ENCODE peak calls at places on chromosomes 5 and 9, in nine cellular contexts. K is HepG2, X is A549, C is ovary, H is sigmoid colon, T is transverse colon, Z is stomach, W is SK-N-SH, D is GM12878. R is an unnamed sample.
A peak's percentile ranks its signal among the peaks of the same experiment; 100 is the strongest.

GRCh38 chr5:96096724-96097123 is 135.1 kb upstream of the ELL2 start:
- DNase-seq in D (no peak), H (no peak), K (no peak), X (no peak), C (no peak), T (no peak), Z (no peak), W (no peak), R (no peak)

GRCh38 chr9:79287152-79287766 is 284.5 kb upstream of the TLE4 start:
- DNase-seq in W (no peak), T (no peak), D (no peak), K (no peak), X (no peak), C (no peak), H (no peak), Z (no peak), R (no peak)

GRCh38 chr9:71250626-71251025 is 129.2 kb upstream of the TRPM3 start:
- DNase-seq in T (no peak), Z (no peak), C (no peak), X (no peak), D (no peak), K (no peak), W (no peak), H (no peak), R (no peak)

GRCh38 chr5:120457839-120458507 is 6.1 kb upstream of the PRR16 start:
- DNase-seq in X (no peak), C (peak; percentile 60), W (no peak), T (peak; percentile 81), K (peak; percentile 46), D (peak; percentile 85), Z (peak; percentile 82), H (peak; percentile 86), R (no peak)

GRCh38 chr9:96441798-96442445 is 8.0 kb upstream of the HABP4 start:
- DNase-seq in C (no peak), H (no peak), K (peak; percentile 68), Z (no peak), X (no peak), W (no peak), D (no peak), T (no peak), R (no peak)

GRCh38 chr5:178675922-178676321 is 49.1 kb upstream of the CLK4 start:
- DNase-seq in Z (no peak), D (no peak), W (no peak), K (no peak), H (no peak), X (no peak), T (no peak), C (no peak), R (no peak)

GRCh38 chr9:133715866-133716563 is 22.1 kb downstream of the SARDH start:
- DNase-seq in C (no peak), W (peak; percentile 85), K (peak; percentile 60), H (peak; percentile 61), Z (no peak), X (no peak), D (no peak), T (no peak), R (no peak)

GRCh38 chr5:44862808-44863207 is 54.1 kb downstream of the MRPS30 start:
- DNase-seq in X (peak; percentile 7), D (no peak), Z (no peak), K (no peak), T (no peak), C (no peak), W (no peak), H (no peak), R (no peak)

GRCh38 chr5:176529824-176530195 is 7.4 kb downstream of the RNF44 start:
- DNase-seq in T (no peak), D (no peak), X (no peak), Z (no peak), W (no peak), C (no peak), H (no peak), K (no peak), R (no peak)

GRCh38 chr9:118643118-118643517 is 726.1 kb downstream of the BRINP1 start:
- DNase-seq in X (peak; percentile 28), Z (no peak), H (no peak), K (no peak), W (no peak), C (no peak), D (no peak), T (no peak), R (no peak)

GRCh38 chr9:125513634-125514413 is 193.2 kb downstream of the MAPKAP1 start:
- DNase-seq in Z (peak; percentile 68), D (peak; percentile 59), C (peak; percentile 52), H (no peak), W (no peak), T (peak; percentile 28), K (peak; percentile 68), X (peak; percentile 72), R (peak; percentile 91)

GRCh38 chr9:28941856-28942255 is 1368.6 kb upstream of the C9orf72 start:
- DNase-seq in Z (no peak), T (no peak), C (no peak), H (no peak), W (no peak), D (no peak), X (no peak), K (no peak), R (no peak)

GRCh38 chr5:31824886-31825774 is 186.2 kb downstream of the PDZD2 start:
- DNase-seq in T (peak; percentile 21), C (peak; percentile 41), H (peak; percentile 68), K (peak; percentile 41), W (peak; percentile 56), D (no peak), X (peak; percentile 36), Z (peak; percentile 50), R (no peak)

GRCh38 chr5:30524428-30524827 is 669.1 kb upstream of the CDH6 start:
- DNase-seq in H (no peak), D (no peak), K (no peak), C (no peak), T (no peak), Z (no peak), W (no peak), X (no peak), R (no peak)

GRCh38 chr5:82661462-82661861 is 383.3 kb upstream of the RPS23 start:
- DNase-seq in D (no peak), X (no peak), K (no peak), H (no peak), T (no peak), C (no peak), W (no peak), Z (no peak), R (no peak)

GRCh38 chr5:87030699-87031098 is 237.0 kb upstream of the RASA1 start:
- DNase-seq in C (no peak), W (no peak), D (no peak), T (no peak), Z (no peak), X (no peak), H (no peak), K (no peak), R (no peak)

GRCh38 chr9:126304946-126305370 is 21.7 kb upstream of the MVB12B start:
- DNase-seq in H (no peak), C (no peak), K (no peak), Z (no peak), W (no peak), X (no peak), D (no peak), T (no peak), R (no peak)

GRCh38 chr9:74821636-74822035 is 66.1 kb downstream of the TRPM6 start:
- DNase-seq in H (no peak), T (no peak), W (no peak), K (no peak), Z (no peak), C (no peak), X (no peak), D (no peak), R (no peak)

GRCh38 chr5:150636391-150637244 is 3.8 kb upstream of the SYNPO start:
- DNase-seq in H (peak; percentile 81), D (no peak), Z (peak; percentile 86), K (no peak), X (no peak), C (peak; percentile 80), T (peak; percentile 68), W (peak; percentile 84), R (no peak)
- TF ChIP-seq EP300 in H (no peak), D (no peak), Z (no peak), K (no peak), X (no peak), C (no peak), T (no peak), W (peak; percentile 38), R (no peak)

GRCh38 chr9:89923961-89924504 is 319.2 kb downstream of the GADD45G start:
- DNase-seq in W (no peak), D (no peak), X (no peak), T (no peak), K (peak; percentile 72), Z (peak; percentile 38), H (no peak), C (peak; percentile 54), R (no peak)
- TF ChIP-seq EP300 in W (no peak), D (no peak), X (no peak), T (no peak), K (no peak), Z (no peak), H (no peak), C (no peak), R (no peak)

GRCh38 chr9:109206670-109207069 is 39.6 kb upstream of the FRRS1L start:
- DNase-seq in C (no peak), X (no peak), K (peak; percentile 7), Z (no peak), H (no peak), T (no peak), W (no peak), D (no peak), R (no peak)
- TF ChIP-seq EP300 in C (no peak), X (no peak), K (no peak), Z (no peak), H (no peak), T (no peak), W (no peak), D (no peak), R (no peak)

GRCh38 chr5:33832904-33833575 is 58.8 kb downstream of the ADAMTS12 start:
- DNase-seq in X (no peak), C (no peak), W (no peak), Z (no peak), K (no peak), T (no peak), D (no peak), H (no peak), R (no peak)

GRCh38 chr5:33832414-33832813 is 59.4 kb downstream of the ADAMTS12 start:
- DNase-seq in C (no peak), X (no peak), W (no peak), K (no peak), T (no peak), D (no peak), H (no peak), Z (no peak), R (no peak)

GRCh38 chr5:33831041-33831440 is 60.7 kb downstream of the ADAMTS12 start:
- DNase-seq in T (no peak), W (no peak), D (no peak), H (no peak), Z (no peak), C (no peak), X (no peak), K (no peak), R (no peak)

GRCh38 chr5:33837301-33837700 is 54.5 kb downstream of the ADAMTS12 start:
- DNase-seq in K (no peak), X (no peak), T (no peak), Z (no peak), D (no peak), H (no peak), W (no peak), C (no peak), R (no peak)

DNA sequence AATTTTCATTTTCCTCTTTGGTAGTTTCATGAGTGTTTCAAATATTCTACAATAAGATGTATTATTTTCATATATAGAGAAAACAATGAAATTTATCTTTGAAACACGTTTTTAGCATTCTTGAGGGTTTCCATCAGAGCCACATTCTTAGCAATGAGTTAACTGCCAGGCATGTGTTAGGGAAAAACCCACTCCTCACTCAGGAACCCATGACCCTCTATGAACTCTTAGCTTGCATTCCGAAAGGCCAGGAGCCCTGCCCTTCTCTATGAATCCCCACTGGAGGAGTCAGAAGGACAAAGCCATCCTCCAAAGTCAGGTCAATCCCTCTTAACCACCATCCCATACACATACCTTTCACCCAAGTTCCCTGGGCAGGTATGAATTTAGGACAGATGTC is 57.5 kb downstream of the ADAMTS12 start:
- DNase-seq in H (no peak), X (no peak), Z (no peak), W (no peak), D (no peak), K (no peak), T (no peak), C (no peak), R (no peak)
- TF ChIP-seq EP300 in H (no peak), X (no peak), Z (no peak), W (no peak), D (no peak), K (no peak), T (no peak), C (no peak), R (no peak)